ENCODE peak calls at places on chromosome 2, in four cellular contexts. X, K, D and P are unnamed samples.

GRCh38 chr2:25314514-25315315 is 27.0 kb downstream of the DNMT3A start:
- DNase-seq in X (peak; percentile 68), K (peak; percentile 53), D (peak; percentile 88), P (peak; percentile 93)

GRCh38 chr2:120441744-120442471 is 96.0 kb downstream of the INHBB start:
- DNase-seq in K (no peak), D (peak; percentile 53), X (peak; percentile 88), P (no peak)

GRCh38 chr2:100606740-100607343 is 44.0 kb downstream of the PDCL3 start:
- DNase-seq in K (peak; percentile 47), X (no peak), D (no peak), P (no peak)

GRCh38 chr2:86025976-86026743 is 79.5 kb downstream of the POLR1A start:
- DNase-seq in K (no peak), X (no peak), D (peak; percentile 62), P (no peak)

GRCh38 chr2:64348386-64349142 is 105.4 kb upstream of the LGALSL start:
- DNase-seq in K (no peak), X (no peak), D (no peak), P (no peak)

GRCh38 chr2:32068-32467 is 14.2 kb downstream of the FAM110C start:
- DNase-seq in X (no peak), D (no peak), K (no peak), P (no peak)

GRCh38 chr2:239385096-239386000 is 15.5 kb downstream of the HDAC4 start:
- DNase-seq in X (no peak), D (peak; percentile 50), K (no peak), P (no peak)

GRCh38 chr2:64482765-64483504 is 29.0 kb downstream of the LGALSL start:
- DNase-seq in D (no peak), X (peak; percentile 44), K (no peak), P (no peak)

GRCh38 chr2:72214429-72215143 is 66.9 kb upstream of the CYP26B1 start:
- DNase-seq in K (peak; percentile 70), X (no peak), D (no peak), P (no peak)

GRCh38 chr2:147061269-147061668 is 783.6 kb upstream of the ACVR2A start:
- DNase-seq in D (no peak), K (no peak), X (no peak), P (no peak)

GRCh38 chr2:224584768-224585204 is 377 bp downstream of the CUL3 start:
- DNase-seq in X (peak; percentile 49), K (peak; percentile 16), D (peak; percentile 75), P (peak; percentile 46)

GRCh38 chr2:110746586-110747521 is 14.5 kb downstream of the ACOXL start:
- DNase-seq in K (no peak), X (no peak), D (no peak), P (no peak)

DNA sequence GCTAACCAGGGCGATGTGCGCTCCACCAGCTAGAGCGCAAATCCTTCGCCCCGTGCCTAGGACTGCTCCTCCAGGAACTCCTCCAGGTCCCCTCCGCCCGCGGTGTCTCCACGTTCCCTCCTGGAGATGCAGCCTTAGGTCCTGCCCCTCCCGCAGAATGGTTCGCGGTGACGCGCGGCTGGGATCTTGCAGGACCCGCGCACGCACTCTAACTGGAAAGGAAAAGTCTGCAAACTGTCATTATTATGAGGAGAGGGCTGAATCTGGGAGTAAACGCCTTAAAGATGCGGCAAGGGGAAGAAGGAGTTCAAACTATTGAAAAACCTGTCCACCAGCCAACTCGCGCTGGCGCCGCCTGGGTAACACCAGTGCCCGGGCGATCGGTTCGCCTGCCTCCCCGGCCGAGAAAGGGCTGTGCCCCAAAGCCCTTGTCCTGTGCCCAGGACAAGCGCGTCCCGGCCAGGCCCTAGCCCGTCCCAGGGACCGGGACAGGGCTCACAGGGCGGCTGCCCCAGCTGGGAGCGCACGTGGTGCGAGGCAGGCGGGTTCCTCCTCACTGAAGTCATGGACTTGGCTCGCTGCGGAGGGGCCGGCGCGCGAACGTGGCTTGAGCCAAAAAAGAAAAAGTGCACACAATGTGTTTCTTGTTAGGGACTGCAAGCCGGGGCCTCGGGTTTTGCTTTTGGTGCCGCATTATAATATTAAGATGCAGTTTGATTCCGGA is 5.5 kb upstream of the ID2 start:
- DNase-seq in K (peak; percentile 39), X (peak; percentile 78), D (peak; percentile 96), P (no peak)
- TF ChIP-seq POLR2AphosphoS5 in K (no peak), X (peak; percentile 63), D (peak; percentile 85), P (no peak)

GRCh38 chr2:230987137-230988020 is 8.5 kb upstream of the SPATA3 start:
- DNase-seq in X (peak; percentile 87), D (peak; percentile 87), K (peak; percentile 56), P (peak; percentile 86)
- TF ChIP-seq POLR2AphosphoS5 in X (no peak), D (no peak), K (no peak), P (no peak)

DNA sequence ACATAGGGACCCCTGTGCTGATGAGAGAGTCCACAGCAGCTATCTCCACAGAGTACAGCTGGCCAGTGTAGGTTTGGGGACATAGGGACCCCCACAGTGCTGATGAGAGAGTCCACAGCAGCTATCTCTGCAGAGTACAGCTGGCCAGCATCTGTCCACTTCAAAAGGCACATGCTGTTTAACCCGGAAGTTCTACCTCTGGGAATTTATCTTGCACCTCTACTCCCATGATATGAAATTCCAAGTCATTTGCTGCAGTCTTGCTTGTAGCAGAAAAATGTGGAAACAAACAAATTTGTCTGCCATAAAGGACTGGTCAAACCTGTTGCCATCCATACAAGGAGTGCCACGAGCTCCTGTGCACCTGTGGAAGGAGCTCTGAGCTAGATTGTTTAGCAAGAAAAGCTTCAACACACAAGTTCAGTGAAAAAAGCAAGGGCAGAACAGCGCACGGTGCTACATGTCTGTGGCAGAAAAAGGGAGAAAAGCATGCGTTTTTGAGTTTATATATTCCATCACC is 33.1 kb downstream of the LRRFIP1 start:
- DNase-seq in X (peak; percentile 45), K (no peak), D (no peak), P (no peak)
- TF ChIP-seq POLR2AphosphoS5 in X (no peak), K (no peak), D (no peak), P (no peak)

DNA sequence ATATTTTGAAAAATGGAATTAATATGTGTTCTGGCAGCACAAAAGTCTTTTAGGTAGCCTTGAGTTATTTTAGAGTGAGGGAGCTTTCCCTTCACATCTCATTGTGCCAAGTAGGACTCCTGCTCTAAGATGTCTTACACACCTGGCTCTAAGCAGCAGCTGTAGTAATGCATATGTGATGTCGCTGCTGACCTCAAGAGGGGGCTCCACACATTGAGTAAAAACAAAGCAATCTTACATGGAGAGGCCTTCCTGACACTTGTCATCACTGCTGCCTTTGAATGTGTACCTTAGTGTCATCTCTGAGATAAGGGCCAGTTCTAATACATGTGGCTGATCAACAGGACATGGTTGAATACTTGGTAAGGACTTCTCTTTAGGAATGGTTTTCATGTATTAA is 75.8 kb downstream of the ACTR3 start:
- DNase-seq in X (no peak), K (peak; percentile 66), D (no peak), P (no peak)
- TF ChIP-seq POLR2AphosphoS5 in X (no peak), K (peak; percentile 21), D (no peak), P (peak; percentile 39)